ENCODE peak calls at places on chromosomes 4 and X, in seven cellular contexts. One of them, this sample, is unnamed.

GRCh38 chrX:38277802-38278201 is 49.5 kb downstream of the RPGR start:
- DNase-seq in transverse colon: no peak
- DNase-seq in right cardiac atrium: no peak
- DNase-seq in cardiac muscle cell: no peak
- DNase-seq in heart left ventricle: no peak
- DNase-seq in tibial nerve: no peak
- DNase-seq in fibroblast of pulmonary artery: no peak
- DNase-seq in this sample: no peak

GRCh38 chrX:107542500-107542899 is 85.8 kb upstream of the PRPS1 start:
- DNase-seq in tibial nerve: no peak
- DNase-seq in heart left ventricle: no peak
- DNase-seq in fibroblast of pulmonary artery: peak
- DNase-seq in right cardiac atrium: no peak
- DNase-seq in cardiac muscle cell: no peak
- DNase-seq in transverse colon: no peak
- DNase-seq in this sample: no peak

GRCh38 chr4:107736924-107737448 is 17.0 kb upstream of the PAPSS1 start:
- DNase-seq in heart left ventricle: no peak
- DNase-seq in transverse colon: peak
- DNase-seq in tibial nerve: no peak
- DNase-seq in fibroblast of pulmonary artery: peak
- DNase-seq in right cardiac atrium: no peak
- DNase-seq in cardiac muscle cell: peak
- DNase-seq in this sample: peak

GRCh38 chr4:88528861-88529260 is 5.3 kb upstream of the PYURF start:
- DNase-seq in tibial nerve: no peak
- DNase-seq in fibroblast of pulmonary artery: peak
- DNase-seq in cardiac muscle cell: no peak
- DNase-seq in heart left ventricle: no peak
- DNase-seq in right cardiac atrium: no peak
- DNase-seq in transverse colon: no peak
- DNase-seq in this sample: no peak

GRCh38 chr4:75598390-75598789 is 31.9 kb downstream of the CDKL2 start:
- DNase-seq in heart left ventricle: no peak
- DNase-seq in tibial nerve: no peak
- DNase-seq in fibroblast of pulmonary artery: peak
- DNase-seq in transverse colon: no peak
- DNase-seq in cardiac muscle cell: no peak
- DNase-seq in right cardiac atrium: no peak
- DNase-seq in this sample: no peak

GRCh38 chr4:89492476-89493110 is 185.0 kb upstream of the GPRIN3 start:
- DNase-seq in heart left ventricle: no peak
- DNase-seq in fibroblast of pulmonary artery: peak
- DNase-seq in tibial nerve: no peak
- DNase-seq in cardiac muscle cell: no peak
- DNase-seq in right cardiac atrium: no peak
- DNase-seq in transverse colon: no peak
- DNase-seq in this sample: no peak

GRCh38 chr4:177494791-177495190 is 52.6 kb upstream of the AGA start:
- DNase-seq in fibroblast of pulmonary artery: no peak
- DNase-seq in cardiac muscle cell: no peak
- DNase-seq in heart left ventricle: no peak
- DNase-seq in transverse colon: no peak
- DNase-seq in right cardiac atrium: no peak
- DNase-seq in tibial nerve: no peak
- DNase-seq in this sample: no peak

GRCh38 chrX:87518504-87518903 is 902 bp downstream of the KLHL4 start:
- DNase-seq in cardiac muscle cell: peak
- DNase-seq in transverse colon: no peak
- DNase-seq in tibial nerve: no peak
- DNase-seq in right cardiac atrium: no peak
- DNase-seq in fibroblast of pulmonary artery: peak
- DNase-seq in heart left ventricle: no peak
- DNase-seq in this sample: no peak

GRCh38 chrX:124488412-124489161 is 142.2 kb downstream of the SH2D1A start:
- DNase-seq in cardiac muscle cell: no peak
- DNase-seq in fibroblast of pulmonary artery: no peak
- DNase-seq in right cardiac atrium: no peak
- DNase-seq in transverse colon: no peak
- DNase-seq in heart left ventricle: no peak
- DNase-seq in tibial nerve: no peak
- DNase-seq in this sample: no peak

GRCh38 chrX:150074175-150074574 is 135.9 kb upstream of the EOLA2 start:
- DNase-seq in fibroblast of pulmonary artery: peak
- DNase-seq in cardiac muscle cell: no peak
- DNase-seq in right cardiac atrium: no peak
- DNase-seq in tibial nerve: no peak
- DNase-seq in heart left ventricle: no peak
- DNase-seq in transverse colon: no peak
- DNase-seq in this sample: no peak

GRCh38 chr4:57020467-57021101 is 41.9 kb downstream of the POLR2B start:
- DNase-seq in right cardiac atrium: no peak
- DNase-seq in tibial nerve: no peak
- DNase-seq in fibroblast of pulmonary artery: peak
- DNase-seq in cardiac muscle cell: no peak
- DNase-seq in transverse colon: no peak
- DNase-seq in heart left ventricle: no peak
- DNase-seq in this sample: no peak

GRCh38 chrX:64894454-64895038 is 81.7 kb downstream of the ZC4H2 start:
- DNase-seq in right cardiac atrium: no peak
- DNase-seq in heart left ventricle: no peak
- DNase-seq in tibial nerve: no peak
- DNase-seq in fibroblast of pulmonary artery: peak
- DNase-seq in transverse colon: peak
- DNase-seq in cardiac muscle cell: peak
- DNase-seq in this sample: peak

GRCh38 chr4:1792158-1792831 is 798 bp upstream of the FGFR3 start:
- DNase-seq in cardiac muscle cell: no peak
- DNase-seq in tibial nerve: no peak
- DNase-seq in fibroblast of pulmonary artery: no peak
- DNase-seq in right cardiac atrium: no peak
- DNase-seq in transverse colon: no peak
- DNase-seq in heart left ventricle: no peak
- DNase-seq in this sample: no peak

GRCh38 chr4:54658321-54659093 is 750 bp downstream of the KIT start:
- DNase-seq in tibial nerve: peak
- DNase-seq in heart left ventricle: peak
- DNase-seq in right cardiac atrium: peak
- DNase-seq in cardiac muscle cell: peak
- DNase-seq in fibroblast of pulmonary artery: peak
- DNase-seq in transverse colon: peak
- DNase-seq in this sample: peak

GRCh38 chr4:16192067-16192466 is 34.2 kb downstream of the TAPT1 start:
- DNase-seq in right cardiac atrium: no peak
- DNase-seq in heart left ventricle: no peak
- DNase-seq in fibroblast of pulmonary artery: no peak
- DNase-seq in transverse colon: no peak
- DNase-seq in cardiac muscle cell: no peak
- DNase-seq in tibial nerve: no peak
- DNase-seq in this sample: no peak

GRCh38 chr4:173448919-173449641 is 50.2 kb upstream of the SCRG1 start:
- DNase-seq in fibroblast of pulmonary artery: no peak
- DNase-seq in transverse colon: no peak
- DNase-seq in right cardiac atrium: peak
- DNase-seq in tibial nerve: no peak
- DNase-seq in cardiac muscle cell: peak
- DNase-seq in heart left ventricle: no peak
- DNase-seq in this sample: no peak

GRCh38 chr4:181672751-181673150 is 570.5 kb upstream of the TENM3 start:
- DNase-seq in right cardiac atrium: no peak
- DNase-seq in cardiac muscle cell: no peak
- DNase-seq in tibial nerve: no peak
- DNase-seq in transverse colon: no peak
- DNase-seq in heart left ventricle: no peak
- DNase-seq in fibroblast of pulmonary artery: no peak
- DNase-seq in this sample: no peak

GRCh38 chr4:62018537-62018936 is 818.4 kb downstream of the ADGRL3 start:
- DNase-seq in heart left ventricle: no peak
- DNase-seq in fibroblast of pulmonary artery: no peak
- DNase-seq in cardiac muscle cell: no peak
- DNase-seq in transverse colon: no peak
- DNase-seq in tibial nerve: no peak
- DNase-seq in right cardiac atrium: no peak
- DNase-seq in this sample: no peak

GRCh38 chr4:5199142-5199541 is 147.9 kb downstream of the STK32B start:
- DNase-seq in cardiac muscle cell: no peak
- DNase-seq in right cardiac atrium: no peak
- DNase-seq in tibial nerve: no peak
- DNase-seq in transverse colon: no peak
- DNase-seq in heart left ventricle: no peak
- DNase-seq in fibroblast of pulmonary artery: no peak
- DNase-seq in this sample: no peak

GRCh38 chr4:8860096-8860891 is 11.3 kb downstream of the HMX1 start:
- DNase-seq in cardiac muscle cell: no peak
- DNase-seq in tibial nerve: no peak
- DNase-seq in fibroblast of pulmonary artery: no peak
- DNase-seq in heart left ventricle: peak
- DNase-seq in right cardiac atrium: no peak
- DNase-seq in transverse colon: no peak
- DNase-seq in this sample: no peak

GRCh38 chrX:125205084-125205917 is 114.4 kb upstream of the TEX13C start:
- DNase-seq in transverse colon: peak
- DNase-seq in right cardiac atrium: peak
- DNase-seq in heart left ventricle: peak
- DNase-seq in fibroblast of pulmonary artery: no peak
- DNase-seq in tibial nerve: no peak
- DNase-seq in cardiac muscle cell: peak
- DNase-seq in this sample: peak

GRCh38 chrX:48789366-48790220 is 3.2 kb downstream of the GATA1 start:
- DNase-seq in heart left ventricle: no peak
- DNase-seq in cardiac muscle cell: no peak
- DNase-seq in fibroblast of pulmonary artery: no peak
- DNase-seq in tibial nerve: no peak
- DNase-seq in transverse colon: no peak
- DNase-seq in right cardiac atrium: no peak
- DNase-seq in this sample: peak

GRCh38 chr4:15765910-15766703 is 12.0 kb upstream of the CD38 start:
- DNase-seq in transverse colon: peak
- DNase-seq in cardiac muscle cell: no peak
- DNase-seq in fibroblast of pulmonary artery: no peak
- DNase-seq in heart left ventricle: no peak
- DNase-seq in tibial nerve: no peak
- DNase-seq in right cardiac atrium: no peak
- DNase-seq in this sample: no peak

GRCh38 chrX:107541244-107541643 is 87.1 kb upstream of the PRPS1 start:
- DNase-seq in tibial nerve: no peak
- DNase-seq in fibroblast of pulmonary artery: no peak
- DNase-seq in cardiac muscle cell: no peak
- DNase-seq in right cardiac atrium: no peak
- DNase-seq in transverse colon: no peak
- DNase-seq in heart left ventricle: no peak
- DNase-seq in this sample: no peak

GRCh38 chr4:150578745-150579470 is 3.0 kb upstream of the MAB21L2 start:
- DNase-seq in heart left ventricle: no peak
- DNase-seq in tibial nerve: no peak
- DNase-seq in transverse colon: no peak
- DNase-seq in cardiac muscle cell: peak
- DNase-seq in fibroblast of pulmonary artery: peak
- DNase-seq in right cardiac atrium: no peak
- DNase-seq in this sample: no peak

GRCh38 chr4:184983660-184984356 is 34.5 kb upstream of the HELT start:
- DNase-seq in cardiac muscle cell: peak
- DNase-seq in heart left ventricle: peak
- DNase-seq in tibial nerve: peak
- DNase-seq in transverse colon: peak
- DNase-seq in right cardiac atrium: peak
- DNase-seq in fibroblast of pulmonary artery: peak
- DNase-seq in this sample: no peak
- H3K4me3 ChIP-seq in cardiac muscle cell: no peak
- H3K4me3 ChIP-seq in heart left ventricle: no peak
- H3K4me3 ChIP-seq in tibial nerve: no peak
- H3K4me3 ChIP-seq in transverse colon: no peak
- H3K4me3 ChIP-seq in right cardiac atrium: no peak
- H3K4me3 ChIP-seq in fibroblast of pulmonary artery: no peak
- H3K4me3 ChIP-seq in this sample: no peak

GRCh38 chr4:185535818-185536729 is 767 bp upstream of the PDLIM3 start:
- DNase-seq in right cardiac atrium: peak
- DNase-seq in fibroblast of pulmonary artery: peak
- DNase-seq in tibial nerve: no peak
- DNase-seq in cardiac muscle cell: no peak
- DNase-seq in transverse colon: peak
- DNase-seq in heart left ventricle: no peak
- DNase-seq in this sample: no peak
- H3K4me3 ChIP-seq in right cardiac atrium: peak
- H3K4me3 ChIP-seq in fibroblast of pulmonary artery: peak
- H3K4me3 ChIP-seq in tibial nerve: peak
- H3K4me3 ChIP-seq in cardiac muscle cell: peak
- H3K4me3 ChIP-seq in transverse colon: peak
- H3K4me3 ChIP-seq in heart left ventricle: peak
- H3K4me3 ChIP-seq in this sample: peak

DNA sequence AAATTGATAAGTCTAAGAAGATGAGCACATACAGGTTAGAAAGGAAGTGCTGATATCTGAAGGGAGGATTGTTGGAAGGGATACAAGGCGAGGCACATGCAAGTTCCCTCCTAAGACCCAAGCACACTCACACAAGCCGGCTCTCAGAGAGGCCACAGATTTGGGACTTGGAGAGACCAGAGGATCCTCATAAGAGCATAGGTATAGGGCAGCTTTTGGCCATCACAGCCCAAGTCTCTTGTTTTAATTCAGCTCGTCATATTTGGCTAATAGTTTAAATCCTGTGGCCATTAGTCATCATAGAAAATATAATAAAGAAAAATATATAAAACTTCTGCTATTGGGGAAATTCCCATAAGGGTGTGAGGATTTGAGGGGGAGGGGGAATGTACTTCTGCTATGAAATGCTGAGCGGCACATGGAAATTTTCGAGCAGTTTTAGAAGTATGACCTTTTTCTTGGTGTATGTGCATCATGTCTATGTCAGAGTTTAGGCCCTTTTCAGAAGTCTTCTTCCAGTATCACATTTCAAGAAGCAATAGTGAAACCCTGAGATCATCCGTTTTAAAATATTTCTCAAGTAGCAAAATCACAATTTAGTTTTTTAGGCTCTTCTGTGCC is 97.7 kb downstream of the NFKB1 start:
- DNase-seq in cardiac muscle cell: no peak
- DNase-seq in right cardiac atrium: no peak
- DNase-seq in fibroblast of pulmonary artery: no peak
- DNase-seq in heart left ventricle: no peak
- DNase-seq in transverse colon: no peak
- DNase-seq in tibial nerve: no peak
- DNase-seq in this sample: no peak
- H3K4me3 ChIP-seq in cardiac muscle cell: no peak
- H3K4me3 ChIP-seq in right cardiac atrium: no peak
- H3K4me3 ChIP-seq in fibroblast of pulmonary artery: no peak
- H3K4me3 ChIP-seq in heart left ventricle: no peak
- H3K4me3 ChIP-seq in transverse colon: no peak
- H3K4me3 ChIP-seq in tibial nerve: no peak
- H3K4me3 ChIP-seq in this sample: no peak

DNA sequence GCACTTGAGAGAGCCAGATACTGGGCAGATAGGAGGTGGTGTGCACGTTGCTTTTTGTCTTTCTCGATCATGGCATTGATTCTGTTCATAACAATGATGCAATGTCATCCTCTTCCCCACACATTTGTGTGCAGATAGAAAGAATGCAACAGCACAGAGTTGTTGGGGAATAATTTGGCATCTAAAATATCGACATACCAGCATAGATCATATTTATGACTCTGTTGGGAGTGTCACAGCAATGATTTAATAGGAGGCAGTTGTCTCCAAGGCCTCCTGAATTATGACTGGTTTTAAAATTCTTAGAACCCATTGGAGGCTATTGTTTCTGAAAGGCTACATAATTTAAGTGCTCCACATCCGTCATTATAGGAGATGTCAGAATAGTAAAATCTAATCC is 124.8 kb downstream of the PTTG2 start:
- DNase-seq in right cardiac atrium: no peak
- DNase-seq in fibroblast of pulmonary artery: no peak
- DNase-seq in transverse colon: no peak
- DNase-seq in cardiac muscle cell: no peak
- DNase-seq in heart left ventricle: no peak
- DNase-seq in tibial nerve: no peak
- DNase-seq in this sample: no peak
- H3K4me3 ChIP-seq in right cardiac atrium: no peak
- H3K4me3 ChIP-seq in fibroblast of pulmonary artery: no peak
- H3K4me3 ChIP-seq in transverse colon: no peak
- H3K4me3 ChIP-seq in cardiac muscle cell: no peak
- H3K4me3 ChIP-seq in heart left ventricle: no peak
- H3K4me3 ChIP-seq in tibial nerve: no peak
- H3K4me3 ChIP-seq in this sample: no peak